ENCODE peak calls at places on chromosome 1, in six cellular contexts. Z is stomach, M is astrocyte of the cerebellum, N is GM13977, L is lower lobe of right lung, P is WTC11. H is an unnamed sample.
A peak's percentile ranks its signal among the peaks of the same experiment; 100 is the strongest.

GRCh38 chr1:79197421-79197820 is 190.9 kb upstream of the ADGRL4 start:
- DNase-seq in Z (no peak), M (no peak), N (no peak), L (no peak), P (no peak), H (no peak)

GRCh38 chr1:205631010-205631726 is 643 bp downstream of the ELK4 start:
- DNase-seq in Z (peak; percentile 70), M (peak; percentile 65), N (peak; percentile 86), L (peak; percentile 76), P (peak; percentile 81), H (peak; percentile 53)

GRCh38 chr1:171141336-171142051 is 43.6 kb upstream of the FMO2 start:
- DNase-seq in Z (no peak), M (peak; percentile 99), N (no peak), L (no peak), P (no peak), H (no peak)

GRCh38 chr1:221234821-221235220 is 355.6 kb downstream of the HLX start:
- DNase-seq in Z (no peak), M (no peak), N (no peak), L (no peak), P (no peak), H (no peak)

GRCh38 chr1:162371611-162372010 is 5.0 kb downstream of the SPATA46 start:
- DNase-seq in Z (no peak), M (peak; percentile 47), N (no peak), L (no peak), P (no peak), H (no peak)

GRCh38 chr1:78339490-78339889 is 151.3 kb upstream of the PTGFR start:
- DNase-seq in Z (no peak), M (no peak), N (no peak), L (no peak), P (no peak), H (no peak)

GRCh38 chr1:19877821-19878636 is 4.2 kb upstream of the OTUD3 start:
- DNase-seq in Z (peak; percentile 32), M (no peak), N (no peak), L (no peak), P (no peak), H (no peak)

GRCh38 chr1:224931605-224932004 is 2.1 kb downstream of the DNAH14 start:
- DNase-seq in Z (no peak), M (no peak), N (no peak), L (no peak), P (no peak), H (no peak)

GRCh38 chr1:53311104-53311908 is 16.6 kb downstream of the LRP8 start:
- DNase-seq in Z (no peak), M (no peak), N (no peak), L (no peak), P (no peak), H (no peak)

GRCh38 chr1:108643492-108644333 is 17.2 kb downstream of the HENMT1 start:
- DNase-seq in Z (peak; percentile 50), M (peak; percentile 72), N (peak; percentile 74), L (no peak), P (no peak), H (no peak)

GRCh38 chr1:205188132-205188531 is 23.4 kb downstream of the DSTYK start:
- DNase-seq in Z (no peak), M (no peak), N (no peak), L (no peak), P (no peak), H (no peak)

GRCh38 chr1:208684192-208684591 is 440.0 kb upstream of the PLXNA2 start:
- DNase-seq in Z (no peak), M (no peak), N (no peak), L (no peak), P (no peak), H (no peak)

GRCh38 chr1:114034561-114035303 is 55.5 kb downstream of the OLFML3 start:
- DNase-seq in Z (no peak), M (no peak), N (no peak), L (no peak), P (no peak), H (no peak)

GRCh38 chr1:181577475-181577874 is 94.2 kb downstream of the CACNA1E start:
- DNase-seq in Z (no peak), M (no peak), N (no peak), L (no peak), P (no peak), H (no peak)

GRCh38 chr1:87989346-87989745 is 660.7 kb downstream of the LMO4 start:
- DNase-seq in Z (no peak), M (no peak), N (no peak), L (no peak), P (no peak), H (no peak)

GRCh38 chr1:223815865-223816264 is 29.9 kb downstream of the TP53BP2 start:
- DNase-seq in Z (no peak), M (no peak), N (no peak), L (no peak), P (no peak), H (no peak)

GRCh38 chr1:1796466-1796865 is 18.2 kb upstream of the NADK start:
- DNase-seq in Z (no peak), M (no peak), N (no peak), L (peak; percentile 39), P (no peak), H (no peak)
- TF ChIP-seq CTCF in Z (no peak), M (peak; percentile 26), N (peak; percentile 35), L (peak; percentile 29), P (no peak), H (peak; percentile 23)

GRCh38 chr1:16986596-16987361 is 6.4 kb upstream of the MFAP2 start:
- DNase-seq in Z (no peak), M (no peak), N (no peak), L (no peak), P (peak; percentile 83), H (peak; percentile 44)
- TF ChIP-seq CTCF in Z (no peak), M (peak; percentile 57), N (peak; percentile 38), L (no peak), P (peak; percentile 76), H (peak; percentile 61)

DNA sequence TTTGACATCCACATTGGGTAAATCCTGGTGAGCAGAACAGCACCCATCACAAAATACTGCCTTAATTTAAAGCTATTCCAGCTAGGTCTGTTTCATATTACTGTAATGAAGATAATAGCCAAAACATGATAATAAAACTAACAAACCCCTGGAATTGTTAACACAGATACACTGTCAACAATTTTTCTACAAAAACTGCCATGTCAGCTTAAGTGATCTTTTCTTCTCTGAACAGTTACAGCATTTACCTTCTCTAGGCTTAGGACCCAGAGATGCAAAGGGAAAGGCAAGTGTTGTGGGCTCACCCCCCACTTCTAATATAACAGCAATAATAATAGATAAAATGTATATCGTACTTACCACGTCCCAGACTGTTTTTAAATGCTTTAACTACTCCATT is 92.1 kb downstream of the SMYD3 start:
- DNase-seq in Z (no peak), M (no peak), N (no peak), L (no peak), P (no peak), H (no peak)
- TF ChIP-seq CTCF in Z (no peak), M (no peak), N (no peak), L (no peak), P (no peak), H (no peak)

GRCh38 chr1:203200059-203200553 is 13.6 kb upstream of the CHI3L1 start:
- DNase-seq in Z (peak; percentile 18), M (no peak), N (no peak), L (no peak), P (no peak), H (no peak)

GRCh38 chr1:203197625-203198024 is 11.1 kb upstream of the CHI3L1 start:
- DNase-seq in Z (no peak), M (peak; percentile 84), N (no peak), L (no peak), P (no peak), H (no peak)

GRCh38 chr1:203199481-203200058 is 13.1 kb upstream of the CHI3L1 start:
- DNase-seq in Z (peak; percentile 21), M (no peak), N (no peak), L (no peak), P (no peak), H (no peak)

GRCh38 chr1:203199002-203199401 is 12.5 kb upstream of the CHI3L1 start:
- DNase-seq in Z (no peak), M (no peak), N (no peak), L (no peak), P (no peak), H (no peak)

DNA sequence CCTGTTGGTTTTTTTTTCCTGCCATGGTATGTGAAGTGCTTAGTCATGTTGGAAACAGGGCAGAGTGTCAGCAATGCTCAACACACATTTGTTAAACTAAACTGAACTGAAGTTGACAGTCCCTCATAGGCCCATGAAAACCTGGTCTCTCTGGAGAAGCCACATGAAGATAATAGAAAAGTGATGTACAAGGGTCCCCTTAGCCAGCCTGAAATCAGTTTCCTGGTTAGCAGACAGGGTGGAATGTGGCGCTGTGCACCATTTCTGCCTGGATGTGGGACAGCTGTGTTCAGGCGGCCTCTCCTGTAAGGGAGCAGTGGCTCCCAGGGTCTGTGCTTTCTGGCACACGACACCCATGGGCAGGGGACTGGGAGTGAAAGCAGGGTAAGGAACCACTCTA is 9.9 kb upstream of the CHI3L1 start:
- DNase-seq in Z (peak; percentile 22), M (no peak), N (no peak), L (no peak), P (no peak), H (no peak)
- TF ChIP-seq CTCF in Z (no peak), M (no peak), N (no peak), L (no peak), P (no peak), H (peak; percentile 11)

GRCh38 chr1:43930168-43930948 is 3.2 kb upstream of the ARTN start:
- DNase-seq in Z (no peak), M (no peak), N (peak; percentile 60), L (no peak), P (peak; percentile 67), H (no peak)
- TF ChIP-seq CTCF in Z (peak; percentile 32), M (peak; percentile 39), N (peak; percentile 55), L (peak; percentile 26), P (peak; percentile 44), H (peak; percentile 49)

GRCh38 chr1:24491577-24492360 is 10.9 kb upstream of the RCAN3 start:
- DNase-seq in Z (no peak), M (no peak), N (no peak), L (no peak), P (no peak), H (no peak)
- TF ChIP-seq CTCF in Z (no peak), M (peak; percentile 10), N (no peak), L (no peak), P (no peak), H (no peak)